ENCODE peak calls at places on chromosomes 2 and 18, in six cellular contexts. H is iris pigment epithelial cell; K is Daoy; I is iPS-NIHi11; U is Caco-2; X is activated CD4-positive, alpha-beta T cell treated with anti-CD3 and anti-CD28 coated beads, Interleukin-2, amount 10 ng/mL, durations not matched to agents 7 days and 5 days. R is an unnamed sample.

GRCh38 chr2:3522851-3523481 is 3.6 kb upstream of the ADI1 start:
- DNase-seq in H (no peak), K (no peak), I (no peak), U (no peak), X (no peak), R (no peak)

GRCh38 chr2:60551241-60552095 is 2.0 kb downstream of the BCL11A start:
- DNase-seq in H (peak; percentile 61), K (peak; percentile 51), I (no peak), U (no peak), X (no peak), R (no peak)

GRCh38 chr2:96359310-96359709 is 23.7 kb downstream of the NCAPH start:
- DNase-seq in H (no peak), K (no peak), I (peak; percentile 23), U (peak; percentile 21), X (peak; percentile 49), R (no peak)

GRCh38 chr2:207704031-207704430 is 7.4 kb upstream of the CCNYL1 start:
- DNase-seq in H (no peak), K (no peak), I (no peak), U (no peak), X (no peak), R (no peak)

GRCh38 chr18:22683196-22683676 is 249.9 kb upstream of the RBBP8 start:
- DNase-seq in H (peak; percentile 92), K (peak; percentile 87), I (no peak), U (peak; percentile 60), X (no peak), R (no peak)

GRCh38 chr2:349390-349789 is 61.5 kb upstream of the ALKAL2 start:
- DNase-seq in H (no peak), K (no peak), I (no peak), U (no peak), X (no peak), R (no peak)

GRCh38 chr2:73232471-73233153 is 427 bp downstream of the PRADC1 start:
- DNase-seq in H (no peak), K (no peak), I (no peak), U (peak; percentile 66), X (peak; percentile 31), R (no peak)

GRCh38 chr2:72828840-72829507 is 3.1 kb upstream of the EXOC6B start:
- DNase-seq in H (peak; percentile 70), K (no peak), I (no peak), U (no peak), X (peak; percentile 13), R (no peak)

GRCh38 chr2:64562148-64562784 is 38.1 kb downstream of the AFTPH start:
- DNase-seq in H (peak; percentile 17), K (no peak), I (no peak), U (no peak), X (no peak), R (peak; percentile 16)

GRCh38 chr2:233764264-233764663 is 4.2 kb downstream of the UGT1A1 start:
- DNase-seq in H (peak; percentile 82), K (peak; percentile 92), I (no peak), U (no peak), X (no peak), R (no peak)

GRCh38 chr2:195658541-195658890 is 1.5 kb downstream of the SLC39A10 start:
- DNase-seq in H (peak; percentile 89), K (peak; percentile 63), I (no peak), U (no peak), X (peak; percentile 32), R (no peak)

GRCh38 chr2:170820647-170821630 is 4.3 kb downstream of the GAD1 start:
- DNase-seq in H (no peak), K (no peak), I (no peak), U (no peak), X (peak; percentile 42), R (peak; percentile 30)

GRCh38 chr2:234960091-234961088 is 8.6 kb downstream of the SH3BP4 start:
- DNase-seq in H (no peak), K (peak; percentile 56), I (no peak), U (no peak), X (no peak), R (no peak)

GRCh38 chr18:61154866-61155265 is 178.4 kb upstream of the CDH20 start:
- DNase-seq in H (no peak), K (no peak), I (no peak), U (no peak), X (no peak), R (no peak)

GRCh38 chr2:214361116-214361515 is 49.7 kb upstream of the VWC2L start:
- DNase-seq in H (no peak), K (no peak), I (no peak), U (no peak), X (no peak), R (no peak)

GRCh38 chr2:23320058-23320457 is 64.9 kb upstream of the KLHL29 start:
- DNase-seq in H (no peak), K (no peak), I (no peak), U (no peak), X (no peak), R (peak; percentile 53)

GRCh38 chr18:36942264-36942663 is 113.3 kb downstream of the KIAA1328 start:
- DNase-seq in H (peak; percentile 60), K (peak; percentile 11), I (peak; percentile 54), U (peak; percentile 17), X (peak; percentile 31), R (peak; percentile 26)

GRCh38 chr2:134261398-134262131 is 7.7 kb downstream of the MGAT5 start:
- DNase-seq in H (no peak), K (no peak), I (peak; percentile 18), U (no peak), X (no peak), R (no peak)

GRCh38 chr2:160228141-160228963 is 28.3 kb upstream of the ITGB6 start:
- DNase-seq in H (peak; percentile 97), K (peak; percentile 86), I (no peak), U (no peak), X (no peak), R (no peak)

GRCh38 chr2:240687741-240688562 is 3.7 kb upstream of the AQP12A start:
- DNase-seq in H (no peak), K (no peak), I (no peak), U (no peak), X (no peak), R (no peak)

GRCh38 chr2:134206573-134206972 is 47.3 kb upstream of the MGAT5 start:
- DNase-seq in H (peak; percentile 71), K (peak; percentile 74), I (no peak), U (no peak), X (no peak), R (no peak)

GRCh38 chr2:112204411-112204810 is 50.4 kb downstream of the ZC3H8 start:
- DNase-seq in H (peak; percentile 9), K (no peak), I (no peak), U (no peak), X (no peak), R (no peak)

GRCh38 chr2:14188431-14188830 is 444.1 kb upstream of the LRATD1 start:
- DNase-seq in H (no peak), K (no peak), I (no peak), U (no peak), X (no peak), R (no peak)

GRCh38 chr2:37867166-37867565 is 57.9 kb upstream of the RMDN2 start:
- DNase-seq in H (no peak), K (no peak), I (no peak), U (no peak), X (no peak), R (no peak)

GRCh38 chr2:206160124-206160806 is 570 bp downstream of the EEF1B2 start:
- DNase-seq in H (peak; percentile 55), K (no peak), I (peak; percentile 58), U (no peak), X (no peak), R (no peak)

GRCh38 chr2:134988994-134989605 is 58.1 kb downstream of the MAP3K19 start:
- DNase-seq in H (peak; percentile 45), K (no peak), I (no peak), U (peak; percentile 7), X (no peak), R (peak; percentile 36)

GRCh38 chr2:160351978-160352377 is 141.6 kb downstream of the RBMS1 start:
- DNase-seq in H (peak; percentile 88), K (no peak), I (no peak), U (no peak), X (no peak), R (no peak)

GRCh38 chr18:10771053-10771709 is 245.4 kb downstream of the NAPG start:
- DNase-seq in H (peak; percentile 64), K (no peak), I (no peak), U (no peak), X (no peak), R (no peak)

GRCh38 chr2:190486037-190486623 is 48.4 kb downstream of the NEMP2 start:
- DNase-seq in H (no peak), K (no peak), I (no peak), U (no peak), X (no peak), R (no peak)

GRCh38 chr2:238339814-238340213 is 19.5 kb downstream of the TRAF3IP1 start:
- DNase-seq in H (no peak), K (no peak), I (no peak), U (peak; percentile 21), X (no peak), R (no peak)

GRCh38 chr2:162258169-162258568 is 14.9 kb upstream of the FAP start:
- DNase-seq in H (peak; percentile 18), K (no peak), I (no peak), U (no peak), X (no peak), R (no peak)

GRCh38 chr2:223700221-223700620 is 98.1 kb upstream of the SCG2 start:
- DNase-seq in H (peak; percentile 20), K (no peak), I (no peak), U (no peak), X (no peak), R (no peak)

GRCh38 chr18:78950386-78950785 is 29.2 kb upstream of the SALL3 start:
- DNase-seq in H (no peak), K (no peak), I (no peak), U (no peak), X (no peak), R (no peak)

GRCh38 chr2:240433973-240434727 is 1.3 kb upstream of the GPC1 start:
- DNase-seq in H (peak; percentile 95), K (peak; percentile 97), I (no peak), U (no peak), X (no peak), R (no peak)

GRCh38 chr2:239150125-239151011 is 250.5 kb downstream of the HDAC4 start:
- DNase-seq in H (no peak), K (no peak), I (no peak), U (no peak), X (peak; percentile 56), R (peak; percentile 35)

GRCh38 chr2:50513724-50514123 is 518.2 kb downstream of the NRXN1 start:
- DNase-seq in H (no peak), K (no peak), I (no peak), U (no peak), X (no peak), R (no peak)

GRCh38 chr2:10810175-10811161 is 2.1 kb downstream of the PDIA6 start:
- DNase-seq in H (peak; percentile 50), K (no peak), I (no peak), U (no peak), X (no peak), R (no peak)

GRCh38 chr2:231613054-231613654 is 20.5 kb downstream of the TEX44 start:
- DNase-seq in H (peak; percentile 27), K (peak; percentile 44), I (no peak), U (no peak), X (no peak), R (peak; percentile 60)

GRCh38 chr18:72808688-72809087 is 59.1 kb downstream of the NETO1 start:
- DNase-seq in H (no peak), K (no peak), I (no peak), U (no peak), X (no peak), R (no peak)

R was measured in Jurkat, Clone E6-1.